ENCODE peak calls at places on chromosomes 13 and 19, in seven cellular contexts. B, J, U, P, H, A and Z are unnamed samples.

GRCh38 chr19:3186377-3186688 is 603 bp downstream of the NCLN start:
- DNase-seq in A (no peak), U (no peak), H (no peak), B (no peak), P (peak), J (peak), Z (no peak)

GRCh38 chr19:23203841-23204344 is 46.3 kb downstream of the ZNF724 start:
- DNase-seq in U (no peak), P (no peak), H (no peak), B (no peak), J (peak), A (peak), Z (no peak)

GRCh38 chr19:18294467-18294864 is 13.0 kb upstream of the JUND start:
- DNase-seq in B (no peak), P (peak), J (no peak), H (no peak), U (peak), A (peak), Z (no peak)

GRCh38 chr13:79155883-79156282 is 250.2 kb downstream of the RBM26 start:
- DNase-seq in A (no peak), B (no peak), U (no peak), H (no peak), J (no peak), P (no peak), Z (no peak)

GRCh38 chr19:50712833-50713232 is 6.8 kb downstream of the SHANK1 start:
- DNase-seq in U (no peak), J (no peak), H (no peak), B (no peak), P (no peak), A (no peak), Z (no peak)

GRCh38 chr19:6253886-6254285 is 25.9 kb downstream of the MLLT1 start:
- DNase-seq in U (no peak), H (no peak), B (no peak), A (no peak), P (no peak), J (no peak), Z (no peak)

GRCh38 chr19:38617764-38618589 is at the start of gene MAP4K1:
- DNase-seq in B (no peak), U (peak), A (peak), J (no peak), P (peak), H (no peak), Z (no peak)

GRCh38 chr13:98022210-98022609 is 68.7 kb downstream of the IPO5 start:
- DNase-seq in B (no peak), J (peak), A (no peak), U (peak), P (no peak), H (no peak), Z (no peak)

GRCh38 chr13:22735381-22735995 is 445.3 kb upstream of the SGCG start:
- DNase-seq in B (no peak), P (peak), U (no peak), J (peak), A (no peak), H (no peak), Z (no peak)

GRCh38 chr13:31090921-31091624 is 70.6 kb downstream of the HSPH1 start:
- DNase-seq in U (no peak), B (no peak), H (no peak), P (no peak), J (peak), A (no peak), Z (no peak)

GRCh38 chr13:30832845-30833332 is 73.2 kb upstream of the MEDAG start:
- DNase-seq in A (peak), H (no peak), U (peak), J (peak), P (peak), B (peak), Z (no peak)

GRCh38 chr19:29860492-29860891 is 48.7 kb downstream of the CCNE1 start:
- DNase-seq in B (no peak), P (peak), U (no peak), H (no peak), J (no peak), A (no peak), Z (no peak)

DNA sequence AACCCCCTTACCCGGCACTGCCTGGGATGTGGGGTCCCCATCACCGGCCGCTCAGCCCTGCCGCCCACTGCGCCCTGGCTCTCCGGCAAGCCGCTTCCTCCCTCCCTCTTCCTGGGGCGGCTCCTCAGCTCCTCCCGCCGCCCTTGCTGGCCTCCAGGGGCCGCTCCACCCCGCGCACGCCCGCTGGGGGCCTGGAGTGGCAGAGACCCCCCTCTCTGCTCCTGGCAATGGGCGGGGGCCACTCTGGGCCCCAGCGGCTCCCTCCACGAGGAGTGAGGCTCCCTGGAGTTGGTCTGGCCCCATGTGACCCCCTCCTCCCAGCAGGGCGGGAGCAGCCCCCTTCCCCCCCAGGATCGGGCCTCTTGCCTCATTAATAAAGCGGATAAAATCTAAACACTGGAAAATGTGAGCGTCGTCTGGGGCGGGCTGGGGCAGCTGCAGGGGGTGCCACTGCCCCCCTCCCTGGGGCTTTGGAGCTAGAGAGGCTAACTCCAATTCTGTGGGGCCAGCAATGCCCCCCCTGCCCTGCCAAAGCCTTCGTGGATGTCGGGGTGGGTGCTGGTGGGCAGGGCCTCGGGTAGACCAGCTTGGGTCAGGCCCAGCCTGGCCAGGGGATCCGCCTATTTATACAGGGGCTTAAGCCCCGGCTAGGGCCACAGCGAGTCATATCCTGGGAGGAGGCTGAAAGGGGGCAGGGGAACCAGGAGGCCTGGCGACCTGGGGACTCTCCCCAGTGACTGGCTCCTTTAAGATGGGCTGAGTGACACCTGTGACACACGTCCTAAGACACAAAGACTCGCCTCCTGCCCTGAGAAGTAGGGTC is at the start of gene PTGER1:
- DNase-seq in P (peak), A (peak), U (no peak), J (peak), H (peak), B (no peak), Z (no peak)
- TF ChIP-seq CTCF in P (peak), A (no peak), U (no peak), J (peak), H (no peak), B (no peak), Z (peak)

GRCh38 chr13:28719227-28719562 is 425 bp upstream of the SLC46A3 start:
- DNase-seq in H (no peak), P (no peak), B (no peak), U (no peak), J (no peak), A (no peak), Z (no peak)

GRCh38 chr13:28719656-28720055 is 886 bp upstream of the SLC46A3 start:
- DNase-seq in B (no peak), A (no peak), P (no peak), U (no peak), J (peak), H (no peak), Z (no peak)

GRCh38 chr13:28717170-28717569 is 1.6 kb downstream of the SLC46A3 start:
- DNase-seq in B (no peak), U (no peak), H (no peak), A (no peak), P (no peak), J (no peak), Z (no peak)

GRCh38 chr13:28718186-28718537 is 608 bp downstream of the SLC46A3 start:
- DNase-seq in U (no peak), H (no peak), P (no peak), B (no peak), J (peak), A (no peak), Z (no peak)

DNA sequence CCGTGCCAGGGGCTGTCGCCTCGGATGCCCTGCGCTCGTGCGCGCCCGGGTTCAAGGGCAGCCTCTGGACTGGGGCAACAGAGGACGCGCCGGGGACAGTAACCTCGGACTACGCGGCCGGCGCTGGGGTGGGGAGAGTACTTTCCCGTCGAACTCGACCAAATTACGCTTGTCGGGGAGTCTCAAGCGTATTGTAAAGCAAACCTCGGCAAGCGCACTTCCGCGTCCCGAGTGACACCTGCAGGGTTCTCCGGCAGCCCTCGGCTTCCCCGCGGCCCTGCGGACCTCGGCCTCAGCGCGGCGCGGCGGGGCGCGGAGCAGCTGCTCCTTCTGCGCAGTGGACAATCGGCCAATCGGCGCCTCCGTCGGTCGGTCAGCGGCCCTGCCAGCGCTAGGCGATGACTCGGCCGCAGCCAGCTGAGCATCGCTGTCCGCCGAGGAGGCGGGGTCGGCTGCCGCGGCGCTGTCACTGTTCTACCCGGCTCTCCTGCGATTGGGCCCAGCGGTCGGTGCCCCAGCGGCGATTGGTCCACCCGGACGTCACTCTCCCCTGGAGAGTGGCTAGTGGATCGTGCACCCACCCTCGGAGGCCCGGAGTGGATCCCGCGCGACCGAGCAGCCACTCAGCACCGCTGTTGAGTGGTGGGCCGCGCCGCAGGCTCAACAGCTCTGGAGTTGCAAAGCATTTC is at the start of gene SLC46A3:
- DNase-seq in U (peak), H (peak), J (peak), B (peak), A (peak), P (peak), Z (peak)
- TF ChIP-seq CTCF in U (no peak), H (no peak), J (no peak), B (no peak), A (no peak), P (peak), Z (peak)

DNA sequence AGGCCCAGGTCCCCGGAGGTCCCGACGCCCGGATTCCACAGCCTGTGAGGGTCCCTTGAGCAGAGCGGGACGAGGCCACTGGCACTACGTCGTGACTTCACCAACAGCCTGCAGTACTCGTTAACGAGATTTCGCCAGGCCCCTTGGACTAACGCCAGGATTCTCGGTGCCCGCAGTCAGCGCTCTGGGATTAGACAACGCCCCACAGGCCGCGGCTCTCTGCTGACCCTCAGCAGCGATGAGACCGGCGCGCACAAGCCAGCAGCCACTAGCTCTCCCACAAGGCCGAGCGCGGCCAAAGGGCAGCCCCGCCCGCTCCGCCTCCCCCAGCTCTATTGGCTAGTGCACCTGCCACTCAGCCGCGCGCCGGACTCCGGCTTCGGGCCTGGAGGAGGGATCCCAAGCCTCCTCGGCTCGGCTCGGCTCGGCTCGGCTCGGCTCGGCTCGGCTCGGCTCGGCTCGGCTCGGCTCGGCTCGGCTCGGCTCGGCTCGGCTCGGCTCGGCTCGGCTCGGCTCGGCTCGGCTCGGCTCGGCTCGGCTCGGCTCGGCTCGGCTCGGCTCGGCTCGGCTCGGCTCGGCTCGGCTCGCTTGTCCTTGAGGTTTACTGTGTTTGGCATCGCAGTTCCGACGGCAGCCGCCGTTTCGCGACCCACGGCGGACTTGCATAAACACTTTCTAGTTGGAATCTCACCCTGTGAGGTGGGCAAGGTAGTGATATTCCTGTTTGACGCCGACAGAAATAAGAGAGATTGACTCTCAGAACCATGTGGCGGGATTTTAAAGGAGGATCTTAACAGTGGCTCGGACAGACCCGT is 231.7 kb upstream of the SERP2 start:
- DNase-seq in H (peak), B (peak), U (peak), J (peak), P (peak), A (peak), Z (peak)
- TF ChIP-seq CTCF in H (no peak), B (no peak), U (no peak), J (no peak), P (no peak), A (no peak), Z (peak)

GRCh38 chr19:45091031-45091918 is 1.7 kb upstream of the PPP1R37 start:
- DNase-seq in U (peak), P (peak), J (peak), H (peak), A (peak), B (peak), Z (peak)
- TF ChIP-seq CTCF in U (no peak), P (no peak), J (no peak), H (no peak), A (no peak), B (no peak), Z (no peak)

GRCh38 chr19:45587873-45588272 is 3.3 kb upstream of the OPA3 start:
- DNase-seq in H (no peak), B (no peak), U (no peak), P (no peak), A (no peak), J (no peak), Z (no peak)
- TF ChIP-seq CTCF in H (no peak), B (no peak), U (no peak), P (no peak), A (no peak), J (no peak), Z (no peak)

DNA sequence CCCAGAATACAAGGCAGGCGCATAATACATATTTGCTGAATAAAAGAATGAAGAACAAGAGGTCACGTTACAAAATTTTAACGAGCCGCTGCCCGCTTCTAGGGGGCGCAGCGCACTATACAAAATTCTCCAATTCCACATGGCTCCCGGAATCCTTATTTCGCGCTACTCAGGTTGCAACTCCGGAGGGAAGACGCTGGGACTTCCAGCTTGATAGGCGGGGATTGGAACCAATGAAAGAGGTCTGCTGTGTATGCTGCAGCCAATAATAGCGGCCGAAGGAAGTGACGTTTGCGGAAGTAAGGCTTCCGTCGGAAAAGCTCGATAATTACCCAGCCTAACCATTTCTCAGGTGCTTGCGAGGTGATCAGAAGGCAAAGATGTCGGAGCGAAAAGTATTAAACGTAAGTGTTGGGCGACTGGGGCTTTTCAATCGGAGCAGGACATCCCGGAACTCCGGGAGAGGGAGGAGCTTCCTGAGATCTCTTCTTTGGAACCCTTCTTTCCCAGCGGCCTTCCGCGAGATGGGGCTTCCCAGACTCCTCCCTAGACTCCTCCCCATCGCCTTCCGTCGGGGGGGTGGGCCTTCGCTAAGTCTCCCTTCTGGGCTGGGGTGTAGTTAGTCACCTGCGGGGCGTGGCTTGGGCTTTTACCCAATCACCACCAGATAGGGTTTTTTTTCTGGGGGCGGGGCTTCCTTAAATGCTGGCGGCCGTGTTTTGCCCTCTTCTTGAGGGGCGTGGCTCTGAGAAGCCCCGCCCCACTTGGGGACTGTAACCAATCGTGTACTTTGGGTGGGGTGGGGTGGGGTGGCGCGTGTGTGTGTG is at the start of gene YJU2:
- DNase-seq in H (peak), P (peak), U (peak), B (peak), A (peak), J (peak), Z (peak)
- TF ChIP-seq CTCF in H (no peak), P (peak), U (peak), B (no peak), A (no peak), J (peak), Z (peak)

DNA sequence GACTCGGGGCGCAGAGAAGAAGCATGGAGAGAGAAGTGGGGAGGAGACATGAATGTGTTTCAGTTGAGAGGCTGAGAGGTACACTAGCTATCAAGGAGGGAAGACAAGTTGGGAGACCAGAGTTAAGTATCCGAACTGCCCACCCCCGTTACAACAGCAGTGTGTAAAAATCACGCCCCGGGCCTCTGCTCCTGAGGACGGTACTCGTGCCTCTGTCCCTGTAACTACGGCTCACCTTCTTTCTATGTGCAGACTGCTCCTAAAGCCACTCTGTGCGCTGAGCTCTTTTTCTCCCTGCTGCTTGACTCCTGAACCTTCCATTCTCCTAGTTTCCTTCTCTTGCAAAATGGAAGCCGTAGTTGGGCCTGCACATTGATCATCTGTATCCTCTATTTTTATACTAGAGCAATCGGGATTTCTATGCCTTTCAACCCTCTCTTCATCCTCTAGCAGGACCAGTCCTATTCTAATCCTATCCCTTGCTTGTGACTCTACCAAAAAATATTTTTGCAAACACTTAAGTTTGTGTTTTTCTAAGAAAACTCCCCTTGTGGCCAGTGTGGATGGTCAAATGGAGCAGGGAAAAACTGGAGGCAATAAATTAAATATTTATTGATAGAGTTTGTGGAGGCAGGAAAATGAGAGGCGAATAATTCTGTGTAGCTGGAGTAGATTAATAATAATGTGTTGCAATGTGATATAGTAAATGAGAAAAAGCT is 569 bp downstream of the POLR1D start:
- DNase-seq in A (no peak), H (no peak), J (no peak), B (no peak), P (no peak), U (no peak), Z (no peak)
- TF ChIP-seq CTCF in A (no peak), H (no peak), J (peak), B (no peak), P (peak), U (peak), Z (peak)

DNA sequence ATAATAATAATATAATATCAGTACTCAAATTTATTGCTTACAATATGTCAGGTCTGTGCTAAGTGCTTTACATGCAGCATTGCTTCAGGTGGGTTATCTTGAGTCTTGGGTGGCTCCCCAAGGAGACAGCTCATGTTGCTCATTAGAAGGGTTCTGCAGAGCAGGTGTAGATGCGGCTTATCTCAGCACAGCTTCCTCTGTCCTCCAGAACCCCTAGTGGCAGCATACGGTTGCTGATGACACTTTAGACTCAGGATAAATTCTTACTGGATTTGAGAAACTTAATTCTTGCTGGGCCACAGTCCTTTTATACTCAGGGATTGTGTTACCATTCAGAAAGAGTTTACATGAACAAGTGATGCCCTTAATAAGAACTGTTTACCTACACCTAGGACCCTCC is 8.9 kb downstream of the COG3 start:
- DNase-seq in P (peak), U (no peak), A (no peak), B (no peak), H (no peak), J (no peak), Z (no peak)
- TF ChIP-seq CTCF in P (peak), U (no peak), A (no peak), B (no peak), H (peak), J (no peak), Z (peak)